ENCODE peak calls at places on chromosomes 2 and 18, in ten cellular contexts. One of them, this sample, is unnamed. For H3K27me3 and H3K4me1, the result is how much of the 10 kb centered on the place peaks cover.

GRCh38 chr2:18245375-18245774 is 315.1 kb downstream of the RDH14 start:
- DNase-seq in endothelial cell of umbilical vein: no peak
- DNase-seq in sigmoid colon: no peak
- DNase-seq in thoracic aorta: no peak
- DNase-seq in mesendoderm: no peak
- DNase-seq in prostate gland: no peak
- DNase-seq in upper lobe of right lung: no peak
- DNase-seq in CD8-positive, alpha-beta memory T cell: no peak
- DNase-seq in hepatocyte: no peak
- DNase-seq in left ventricle myocardium inferior: no peak
- DNase-seq in this sample: no peak

GRCh38 chr18:7950380-7951143 is 383.4 kb downstream of the PTPRM start:
- DNase-seq in sigmoid colon: no peak
- DNase-seq in endothelial cell of umbilical vein: peak
- DNase-seq in hepatocyte: peak
- DNase-seq in left ventricle myocardium inferior: no peak
- DNase-seq in CD8-positive, alpha-beta memory T cell: peak
- DNase-seq in prostate gland: no peak
- DNase-seq in upper lobe of right lung: no peak
- DNase-seq in mesendoderm: peak
- DNase-seq in thoracic aorta: no peak
- DNase-seq in this sample: peak

GRCh38 chr2:103520547-103520946 is 758.7 kb downstream of the TMEM182 start:
- DNase-seq in endothelial cell of umbilical vein: no peak
- DNase-seq in left ventricle myocardium inferior: no peak
- DNase-seq in prostate gland: no peak
- DNase-seq in thoracic aorta: no peak
- DNase-seq in sigmoid colon: no peak
- DNase-seq in mesendoderm: no peak
- DNase-seq in CD8-positive, alpha-beta memory T cell: no peak
- DNase-seq in hepatocyte: no peak
- DNase-seq in upper lobe of right lung: no peak
- DNase-seq in this sample: no peak

GRCh38 chr2:33137331-33137730 is 190.6 kb downstream of the LTBP1 start:
- DNase-seq in hepatocyte: no peak
- DNase-seq in mesendoderm: no peak
- DNase-seq in CD8-positive, alpha-beta memory T cell: no peak
- DNase-seq in prostate gland: no peak
- DNase-seq in endothelial cell of umbilical vein: no peak
- DNase-seq in upper lobe of right lung: no peak
- DNase-seq in left ventricle myocardium inferior: no peak
- DNase-seq in sigmoid colon: no peak
- DNase-seq in thoracic aorta: no peak
- DNase-seq in this sample: peak

GRCh38 chr18:79400091-79400590 is 4.4 kb downstream of the NFATC1 start:
- DNase-seq in upper lobe of right lung: peak
- DNase-seq in CD8-positive, alpha-beta memory T cell: peak
- DNase-seq in prostate gland: peak
- DNase-seq in sigmoid colon: peak
- DNase-seq in endothelial cell of umbilical vein: no peak
- DNase-seq in mesendoderm: no peak
- DNase-seq in left ventricle myocardium inferior: peak
- DNase-seq in hepatocyte: peak
- DNase-seq in thoracic aorta: no peak
- DNase-seq in this sample: peak

GRCh38 chr2:29000481-29000880 is 19.4 kb downstream of the TOGARAM2 start:
- DNase-seq in sigmoid colon: peak
- DNase-seq in prostate gland: no peak
- DNase-seq in CD8-positive, alpha-beta memory T cell: peak
- DNase-seq in left ventricle myocardium inferior: peak
- DNase-seq in endothelial cell of umbilical vein: no peak
- DNase-seq in hepatocyte: no peak
- DNase-seq in mesendoderm: no peak
- DNase-seq in thoracic aorta: no peak
- DNase-seq in upper lobe of right lung: peak
- DNase-seq in this sample: no peak

GRCh38 chr2:99975386-99975785 is 167.0 kb downstream of the AFF3 start:
- DNase-seq in thoracic aorta: no peak
- DNase-seq in sigmoid colon: no peak
- DNase-seq in left ventricle myocardium inferior: no peak
- DNase-seq in hepatocyte: no peak
- DNase-seq in endothelial cell of umbilical vein: peak
- DNase-seq in CD8-positive, alpha-beta memory T cell: no peak
- DNase-seq in mesendoderm: no peak
- DNase-seq in upper lobe of right lung: no peak
- DNase-seq in prostate gland: no peak
- DNase-seq in this sample: peak

GRCh38 chr2:158936978-158937377 is 31.5 kb upstream of the TANC1 start:
- DNase-seq in hepatocyte: peak
- DNase-seq in sigmoid colon: peak
- DNase-seq in CD8-positive, alpha-beta memory T cell: no peak
- DNase-seq in left ventricle myocardium inferior: no peak
- DNase-seq in mesendoderm: no peak
- DNase-seq in prostate gland: no peak
- DNase-seq in thoracic aorta: no peak
- DNase-seq in endothelial cell of umbilical vein: peak
- DNase-seq in upper lobe of right lung: no peak
- DNase-seq in this sample: peak

GRCh38 chr2:9950521-9951271 is 797 bp upstream of the GRHL1 start:
- DNase-seq in mesendoderm: peak
- DNase-seq in upper lobe of right lung: peak
- DNase-seq in left ventricle myocardium inferior: peak
- DNase-seq in prostate gland: no peak
- DNase-seq in hepatocyte: peak
- DNase-seq in sigmoid colon: peak
- DNase-seq in CD8-positive, alpha-beta memory T cell: peak
- DNase-seq in thoracic aorta: no peak
- DNase-seq in endothelial cell of umbilical vein: peak
- DNase-seq in this sample: peak

GRCh38 chr2:98908909-98909308 is 27.1 kb downstream of the CRACDL start:
- DNase-seq in hepatocyte: no peak
- DNase-seq in thoracic aorta: no peak
- DNase-seq in endothelial cell of umbilical vein: no peak
- DNase-seq in left ventricle myocardium inferior: no peak
- DNase-seq in mesendoderm: no peak
- DNase-seq in sigmoid colon: no peak
- DNase-seq in CD8-positive, alpha-beta memory T cell: no peak
- DNase-seq in upper lobe of right lung: no peak
- DNase-seq in prostate gland: no peak
- DNase-seq in this sample: peak

GRCh38 chr18:61400016-61400630 is 66.9 kb downstream of the CDH20 start:
- DNase-seq in endothelial cell of umbilical vein: peak
- DNase-seq in prostate gland: no peak
- DNase-seq in mesendoderm: peak
- DNase-seq in hepatocyte: no peak
- DNase-seq in upper lobe of right lung: no peak
- DNase-seq in sigmoid colon: no peak
- DNase-seq in CD8-positive, alpha-beta memory T cell: no peak
- DNase-seq in thoracic aorta: no peak
- DNase-seq in left ventricle myocardium inferior: no peak
- DNase-seq in this sample: peak

GRCh38 chr2:223472771-223473170 is 129.4 kb downstream of the SCG2 start:
- DNase-seq in CD8-positive, alpha-beta memory T cell: no peak
- DNase-seq in left ventricle myocardium inferior: no peak
- DNase-seq in prostate gland: no peak
- DNase-seq in mesendoderm: no peak
- DNase-seq in endothelial cell of umbilical vein: no peak
- DNase-seq in sigmoid colon: no peak
- DNase-seq in thoracic aorta: no peak
- DNase-seq in hepatocyte: no peak
- DNase-seq in upper lobe of right lung: no peak
- DNase-seq in this sample: no peak

GRCh38 chr2:86622878-86623548 is 652 bp downstream of the RNF103 start:
- DNase-seq in sigmoid colon: peak
- DNase-seq in left ventricle myocardium inferior: peak
- DNase-seq in thoracic aorta: no peak
- DNase-seq in hepatocyte: peak
- DNase-seq in mesendoderm: no peak
- DNase-seq in prostate gland: peak
- DNase-seq in upper lobe of right lung: peak
- DNase-seq in CD8-positive, alpha-beta memory T cell: peak
- DNase-seq in endothelial cell of umbilical vein: peak
- DNase-seq in this sample: peak

GRCh38 chr2:116879646-116880045 is 934.8 kb upstream of the DDX18 start:
- DNase-seq in mesendoderm: no peak
- DNase-seq in thoracic aorta: no peak
- DNase-seq in CD8-positive, alpha-beta memory T cell: no peak
- DNase-seq in prostate gland: no peak
- DNase-seq in endothelial cell of umbilical vein: no peak
- DNase-seq in left ventricle myocardium inferior: no peak
- DNase-seq in sigmoid colon: no peak
- DNase-seq in hepatocyte: no peak
- DNase-seq in upper lobe of right lung: no peak
- DNase-seq in this sample: no peak

GRCh38 chr2:224584111-224584764 is 925 bp downstream of the CUL3 start:
- DNase-seq in upper lobe of right lung: peak
- DNase-seq in endothelial cell of umbilical vein: peak
- DNase-seq in sigmoid colon: peak
- DNase-seq in hepatocyte: peak
- DNase-seq in mesendoderm: peak
- DNase-seq in CD8-positive, alpha-beta memory T cell: no peak
- DNase-seq in thoracic aorta: no peak
- DNase-seq in left ventricle myocardium inferior: peak
- DNase-seq in prostate gland: peak
- DNase-seq in this sample: peak

GRCh38 chr2:241818229-241818942 is 9.4 kb downstream of the NEU4 start:
- DNase-seq in prostate gland: no peak
- DNase-seq in hepatocyte: no peak
- DNase-seq in upper lobe of right lung: peak
- DNase-seq in mesendoderm: no peak
- DNase-seq in left ventricle myocardium inferior: no peak
- DNase-seq in thoracic aorta: no peak
- DNase-seq in sigmoid colon: peak
- DNase-seq in CD8-positive, alpha-beta memory T cell: no peak
- DNase-seq in endothelial cell of umbilical vein: no peak
- DNase-seq in this sample: no peak

GRCh38 chr18:54945726-54946125 is 13.5 kb downstream of the CCDC68 start:
- DNase-seq in thoracic aorta: no peak
- DNase-seq in CD8-positive, alpha-beta memory T cell: no peak
- DNase-seq in hepatocyte: no peak
- DNase-seq in upper lobe of right lung: no peak
- DNase-seq in left ventricle myocardium inferior: no peak
- DNase-seq in mesendoderm: no peak
- DNase-seq in endothelial cell of umbilical vein: no peak
- DNase-seq in prostate gland: no peak
- DNase-seq in sigmoid colon: no peak
- DNase-seq in this sample: no peak

GRCh38 chr18:62881509-62882016 is 166.2 kb downstream of the PHLPP1 start:
- DNase-seq in thoracic aorta: no peak
- DNase-seq in hepatocyte: no peak
- DNase-seq in prostate gland: no peak
- DNase-seq in mesendoderm: peak
- DNase-seq in upper lobe of right lung: no peak
- DNase-seq in endothelial cell of umbilical vein: peak
- DNase-seq in CD8-positive, alpha-beta memory T cell: no peak
- DNase-seq in left ventricle myocardium inferior: no peak
- DNase-seq in sigmoid colon: no peak
- DNase-seq in this sample: peak

GRCh38 chr2:68388358-68388757 is 23.3 kb downstream of the PLEK start:
- DNase-seq in thoracic aorta: no peak
- DNase-seq in endothelial cell of umbilical vein: no peak
- DNase-seq in sigmoid colon: no peak
- DNase-seq in left ventricle myocardium inferior: no peak
- DNase-seq in upper lobe of right lung: no peak
- DNase-seq in prostate gland: no peak
- DNase-seq in hepatocyte: no peak
- DNase-seq in mesendoderm: no peak
- DNase-seq in CD8-positive, alpha-beta memory T cell: no peak
- DNase-seq in this sample: no peak
- H3K27me3 ChIP-seq in thoracic aorta: under half
- H3K27me3 ChIP-seq in endothelial cell of umbilical vein: under half
- H3K27me3 ChIP-seq in sigmoid colon: under half
- H3K27me3 ChIP-seq in left ventricle myocardium inferior: under half
- H3K27me3 ChIP-seq in upper lobe of right lung: under half
- H3K27me3 ChIP-seq in prostate gland: under half
- H3K27me3 ChIP-seq in hepatocyte: under half
- H3K27me3 ChIP-seq in mesendoderm: under half
- H3K27me3 ChIP-seq in CD8-positive, alpha-beta memory T cell: under half
- H3K27me3 ChIP-seq in this sample: under half

GRCh38 chr2:231785822-231786176 is 446 bp upstream of the COPS7B start:
- DNase-seq in hepatocyte: no peak
- DNase-seq in upper lobe of right lung: no peak
- DNase-seq in left ventricle myocardium inferior: no peak
- DNase-seq in sigmoid colon: no peak
- DNase-seq in thoracic aorta: no peak
- DNase-seq in mesendoderm: no peak
- DNase-seq in prostate gland: no peak
- DNase-seq in endothelial cell of umbilical vein: no peak
- DNase-seq in CD8-positive, alpha-beta memory T cell: no peak
- DNase-seq in this sample: no peak
- H3K4me1 ChIP-seq in hepatocyte: under half
- H3K4me1 ChIP-seq in upper lobe of right lung: under half
- H3K4me1 ChIP-seq in left ventricle myocardium inferior: half or more
- H3K4me1 ChIP-seq in sigmoid colon: half or more
- H3K4me1 ChIP-seq in thoracic aorta: under half
- H3K4me1 ChIP-seq in mesendoderm: under half
- H3K4me1 ChIP-seq in prostate gland: under half
- H3K4me1 ChIP-seq in endothelial cell of umbilical vein: under half
- H3K4me1 ChIP-seq in CD8-positive, alpha-beta memory T cell: under half
- H3K4me1 ChIP-seq in this sample: under half

DNA sequence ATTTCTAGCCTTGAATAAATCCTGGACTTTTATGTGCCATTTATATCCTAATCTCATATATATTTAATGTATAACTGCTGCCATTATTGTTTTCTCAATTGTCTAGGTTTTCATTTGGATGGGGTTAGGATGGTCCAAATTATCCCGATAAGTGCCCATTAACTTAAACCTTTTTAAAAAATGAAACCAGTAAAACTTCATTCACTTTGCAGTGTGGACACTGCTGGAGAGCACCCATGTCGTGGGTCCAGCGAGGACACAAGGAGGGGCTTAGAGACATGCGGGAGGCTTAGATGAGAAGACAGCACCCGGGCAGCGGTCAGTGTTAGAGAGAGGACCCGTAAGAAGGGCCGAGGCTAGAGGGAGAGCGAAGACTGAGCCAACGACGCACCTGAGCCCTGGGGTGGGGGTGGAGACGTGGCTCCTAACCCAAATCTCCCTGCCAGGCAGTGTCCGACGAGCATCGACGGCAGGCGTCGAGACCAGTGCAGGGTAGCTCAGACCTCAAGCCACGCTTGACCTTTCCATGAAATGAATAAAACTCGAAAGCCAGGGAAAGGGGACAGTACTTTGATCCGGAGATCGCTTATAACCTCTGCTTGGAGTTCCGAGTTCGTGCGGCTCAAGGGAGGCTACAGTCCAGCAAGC is 9.0 kb upstream of the EN1 start:
- DNase-seq in left ventricle myocardium inferior: no peak
- DNase-seq in thoracic aorta: no peak
- DNase-seq in prostate gland: no peak
- DNase-seq in mesendoderm: no peak
- DNase-seq in sigmoid colon: no peak
- DNase-seq in hepatocyte: no peak
- DNase-seq in endothelial cell of umbilical vein: no peak
- DNase-seq in CD8-positive, alpha-beta memory T cell: no peak
- DNase-seq in upper lobe of right lung: peak
- DNase-seq in this sample: no peak
- H3K27me3 ChIP-seq in left ventricle myocardium inferior: half or more
- H3K27me3 ChIP-seq in thoracic aorta: under half
- H3K27me3 ChIP-seq in prostate gland: half or more
- H3K27me3 ChIP-seq in mesendoderm: half or more
- H3K27me3 ChIP-seq in sigmoid colon: half or more
- H3K27me3 ChIP-seq in hepatocyte: half or more
- H3K27me3 ChIP-seq in endothelial cell of umbilical vein: half or more
- H3K27me3 ChIP-seq in CD8-positive, alpha-beta memory T cell: under half
- H3K27me3 ChIP-seq in upper lobe of right lung: half or more
- H3K27me3 ChIP-seq in this sample: under half

GRCh38 chr2:1024981-1025380 is 74.3 kb downstream of the SNTG2 start:
- DNase-seq in mesendoderm: no peak
- DNase-seq in hepatocyte: no peak
- DNase-seq in left ventricle myocardium inferior: no peak
- DNase-seq in endothelial cell of umbilical vein: no peak
- DNase-seq in sigmoid colon: no peak
- DNase-seq in thoracic aorta: no peak
- DNase-seq in prostate gland: no peak
- DNase-seq in CD8-positive, alpha-beta memory T cell: no peak
- DNase-seq in upper lobe of right lung: no peak
- DNase-seq in this sample: peak
- H3K4me1 ChIP-seq in mesendoderm: under half
- H3K4me1 ChIP-seq in hepatocyte: under half
- H3K4me1 ChIP-seq in left ventricle myocardium inferior: under half
- H3K4me1 ChIP-seq in endothelial cell of umbilical vein: under half
- H3K4me1 ChIP-seq in sigmoid colon: under half
- H3K4me1 ChIP-seq in thoracic aorta: under half
- H3K4me1 ChIP-seq in prostate gland: under half
- H3K4me1 ChIP-seq in CD8-positive, alpha-beta memory T cell: under half
- H3K4me1 ChIP-seq in upper lobe of right lung: under half
- H3K4me1 ChIP-seq in this sample: under half

This sample was measured in adipocyte.